ENCODE peak calls at places on chromosomes 2 and 18, in six cellular contexts. V is KG1; W is NCI-H1694 treated with DMSO at 0.1 percent for 48 hours; X is stimulated activated naive CD4-positive, alpha-beta T cell; K is WTC11; U is T-cell. Q is an unnamed sample.

GRCh38 chr2:80496770-80497169 is 192.2 kb upstream of the LRRTM1 start:
- DNase-seq in K (no peak), X (no peak), V (no peak), W (no peak), U (no peak), Q (peak)

GRCh38 chr2:209566250-209566649 is 142.4 kb downstream of the MAP2 start:
- DNase-seq in K (no peak), V (no peak), U (no peak), X (no peak), W (no peak), Q (no peak)

GRCh38 chr2:97718051-97718882 is 4.9 kb downstream of the ZAP70 start:
- DNase-seq in K (no peak), U (peak), V (peak), W (no peak), X (peak), Q (no peak)

GRCh38 chr2:154697422-154698237 is 865 bp upstream of the KCNJ3 start:
- DNase-seq in V (peak), K (peak), U (no peak), X (no peak), W (peak), Q (peak)

GRCh38 chr2:64354857-64355680 is 98.9 kb upstream of the LGALSL start:
- DNase-seq in X (no peak), W (no peak), V (no peak), U (no peak), K (no peak), Q (peak)

GRCh38 chr2:68766378-68766845 is 31.8 kb downstream of the ARHGAP25 start:
- DNase-seq in K (no peak), X (peak), W (no peak), V (no peak), U (peak), Q (peak)

GRCh38 chr2:40243581-40243980 is 208.3 kb downstream of the SLC8A1 start:
- DNase-seq in W (no peak), K (no peak), U (no peak), V (no peak), X (no peak), Q (peak)

GRCh38 chr2:169110919-169111318 is 41.6 kb downstream of the DHRS9 start:
- DNase-seq in V (no peak), X (no peak), W (no peak), K (peak), U (no peak), Q (no peak)

GRCh38 chr2:45000341-45000901 is 8.8 kb downstream of the SIX2 start:
- DNase-seq in X (no peak), W (no peak), V (no peak), U (no peak), K (peak), Q (no peak)

GRCh38 chr2:222087998-222088397 is 210.8 kb downstream of the PAX3 start:
- DNase-seq in W (no peak), V (no peak), X (no peak), U (no peak), K (no peak), Q (no peak)

GRCh38 chr18:29123706-29124530 is 947.0 kb upstream of the CDH2 start:
- DNase-seq in W (no peak), K (no peak), V (no peak), X (no peak), U (no peak), Q (peak)

GRCh38 chr2:64946737-64947090 is 42.5 kb upstream of the SLC1A4 start:
- DNase-seq in V (no peak), U (no peak), K (no peak), W (no peak), X (no peak), Q (no peak)

GRCh38 chr2:85613717-85614515 is 2.0 kb upstream of the C2orf68 start:
- DNase-seq in K (no peak), V (no peak), W (no peak), X (no peak), U (no peak), Q (no peak)

GRCh38 chr2:222709191-222709891 is 37.9 kb downstream of the MOGAT1 start:
- DNase-seq in K (peak), X (no peak), V (no peak), U (no peak), W (no peak), Q (peak)

GRCh38 chr2:240858871-240859270 is 9.8 kb upstream of the AGXT start:
- DNase-seq in K (no peak), U (no peak), V (no peak), X (no peak), W (no peak), Q (no peak)